ENCODE peak calls at places on chromosomes 5 and 9, in nine cellular contexts. T is Right ventricle myocardium superior; H is activated CD8-positive, alpha-beta T cell treated with anti-CD3 and anti-CD28 coated beads for 36 hours; L is PC-3; N is right lobe of liver; I is aorta; B is naive thymus-derived CD8-positive, alpha-beta T cell; O is stimulated activated effector memory CD8-positive, alpha-beta T cell treated with anti-CD3 and anti-CD28 coated beads, Interleukin-12 subunit alpha, Interleukin-12 subunit beta, amount 100 ng/mL, for 72 hours; D is activated CD8-positive, alpha-beta memory T cell treated with anti-CD3 and anti-CD28 coated beads, Interleukin-2, amount 10 ng/mL, durations not matched to agents 7 days and 5 days. V is an unnamed sample.

GRCh38 chr5:76074487-76074886 is 8.7 kb upstream of the SV2C start:
- ATAC-seq in D (peak; percentile 61), B (peak; percentile 67), L (no peak), I (no peak), T (no peak), O (peak; percentile 85), H (peak; percentile 69), N (peak; percentile 59), V (no peak)

GRCh38 chr5:81334304-81335061 is 33.1 kb downstream of the ZCCHC9 start:
- ATAC-seq in N (peak; percentile 26), O (peak; percentile 84), H (no peak), I (no peak), T (peak; percentile 41), B (no peak), L (no peak), D (no peak), V (no peak)

GRCh38 chr5:56763711-56764466 is 51.5 kb upstream of the MAP3K1 start:
- ATAC-seq in H (no peak), N (no peak), L (no peak), I (no peak), D (no peak), T (peak; percentile 61), O (no peak), B (no peak), V (peak; percentile 65)

GRCh38 chr5:9567039-9567438 is 21.2 kb upstream of the SEMA5A start:
- ATAC-seq in O (no peak), D (no peak), H (no peak), B (no peak), N (no peak), I (no peak), L (no peak), T (no peak), V (no peak)

GRCh38 chr5:141917760-141918159 is 5.9 kb upstream of the DELE1 start:
- ATAC-seq in O (no peak), L (no peak), H (no peak), I (no peak), D (no peak), N (no peak), T (no peak), B (no peak), V (no peak)

GRCh38 chr5:24854350-24854749 is 209.6 kb upstream of the CDH10 start:
- ATAC-seq in D (no peak), B (no peak), N (no peak), I (no peak), H (no peak), T (no peak), L (no peak), O (no peak), V (no peak)

GRCh38 chr5:115342593-115343377 is 46.3 kb upstream of the CCDC112 start:
- ATAC-seq in T (no peak), H (no peak), B (no peak), I (no peak), O (no peak), N (no peak), L (no peak), D (no peak), V (no peak)

GRCh38 chr5:33180900-33181299 is 259.9 kb upstream of the TARS1 start:
- ATAC-seq in H (no peak), N (peak; percentile 61), T (peak; percentile 58), B (no peak), O (no peak), I (no peak), D (no peak), L (peak; percentile 73), V (no peak)

GRCh38 chr9:486156-486555 is 271.5 kb downstream of the DOCK8 start:
- ATAC-seq in L (no peak), B (no peak), O (no peak), N (no peak), T (no peak), D (no peak), I (no peak), H (no peak), V (no peak)

GRCh38 chr9:118721923-118722322 is 647.3 kb downstream of the BRINP1 start:
- ATAC-seq in D (no peak), O (no peak), T (no peak), H (no peak), I (no peak), B (no peak), L (no peak), N (no peak), V (no peak)

GRCh38 chr5:38339446-38339845 is 81.1 kb downstream of the EGFLAM start:
- ATAC-seq in N (no peak), O (no peak), B (no peak), L (no peak), D (no peak), T (no peak), I (no peak), H (no peak), V (no peak)

GRCh38 chr9:27847380-27847779 is 274.1 kb upstream of the C9orf72 start:
- ATAC-seq in O (no peak), N (peak; percentile 43), B (no peak), H (no peak), L (no peak), T (no peak), I (no peak), D (no peak), V (no peak)

GRCh38 chr9:94920439-94920951 is 194.0 kb downstream of the AOPEP start:
- ATAC-seq in O (no peak), N (no peak), D (no peak), T (peak; percentile 71), B (no peak), I (peak; percentile 77), L (no peak), H (no peak), V (no peak)

GRCh38 chr5:133440467-133441115 is 171.8 kb downstream of the FSTL4 start:
- ATAC-seq in B (no peak), O (no peak), T (peak; percentile 87), N (peak; percentile 29), H (no peak), I (peak; percentile 60), D (no peak), L (no peak), V (peak; percentile 26)

GRCh38 chr9:130432796-130433167 is 12.0 kb upstream of the ASS1 start:
- ATAC-seq in B (peak; percentile 4), I (no peak), L (no peak), T (peak; percentile 7), D (no peak), N (peak; percentile 75), H (peak; percentile 6), O (peak; percentile 12), V (no peak)

GRCh38 chr9:82613516-82613915 is 449.4 kb downstream of the RASEF start:
- ATAC-seq in I (no peak), D (no peak), H (no peak), N (no peak), T (no peak), O (no peak), B (no peak), L (no peak), V (no peak)

GRCh38 chr5:149288437-149288836 is 16.8 kb downstream of the AFAP1L1 start:
- ATAC-seq in I (peak; percentile 28), B (no peak), T (peak; percentile 33), N (peak; percentile 65), O (no peak), D (no peak), L (no peak), H (no peak), V (no peak)

GRCh38 chr5:106321242-106321641 is 1349.5 kb downstream of the EFNA5 start:
- ATAC-seq in I (no peak), L (no peak), N (no peak), H (no peak), T (no peak), D (no peak), O (no peak), B (no peak), V (no peak)

GRCh38 chr9:2493578-2493977 is 128.0 kb upstream of the VLDLR start:
- ATAC-seq in N (no peak), B (no peak), O (no peak), D (no peak), I (no peak), H (no peak), T (no peak), L (no peak), V (no peak)

GRCh38 chr5:5454405-5454804 is 31.9 kb downstream of the ICE1 start:
- ATAC-seq in B (no peak), N (no peak), T (no peak), I (no peak), H (no peak), D (no peak), L (no peak), O (no peak), V (no peak)